ENCODE peak calls at places on chromosomes 4 and X, in four cellular contexts. One of them, this sample, is unnamed.

GRCh38 chrX:16114640-16115039 is 8.7 kb upstream of the GRPR start:
- DNase-seq in NCI-H748 treated with DMSO at 0.1 percent for 48 hours: no peak
- DNase-seq in NCI-H2171 treated with DMSO at 0.1 percent for 48 hours: no peak
- DNase-seq in naive B cell: no peak
- DNase-seq in this sample: no peak

GRCh38 chr4:25859429-25860148 is 3.2 kb downstream of the SEL1L3 start:
- DNase-seq in NCI-H748 treated with DMSO at 0.1 percent for 48 hours: no peak
- DNase-seq in NCI-H2171 treated with DMSO at 0.1 percent for 48 hours: no peak
- DNase-seq in naive B cell: peak; percentile 61
- DNase-seq in this sample: no peak

GRCh38 chrX:154717824-154718223 is 33.1 kb downstream of the GAB3 start:
- DNase-seq in NCI-H2171 treated with DMSO at 0.1 percent for 48 hours: no peak
- DNase-seq in NCI-H748 treated with DMSO at 0.1 percent for 48 hours: no peak
- DNase-seq in naive B cell: no peak
- DNase-seq in this sample: no peak

GRCh38 chr4:24885342-24885741 is 27.5 kb downstream of the CCDC149 start:
- DNase-seq in NCI-H748 treated with DMSO at 0.1 percent for 48 hours: no peak
- DNase-seq in naive B cell: no peak
- DNase-seq in NCI-H2171 treated with DMSO at 0.1 percent for 48 hours: no peak
- DNase-seq in this sample: no peak

GRCh38 chr4:121740796-121741409 is 24.1 kb downstream of the SMIM43 start:
- DNase-seq in NCI-H2171 treated with DMSO at 0.1 percent for 48 hours: no peak
- DNase-seq in NCI-H748 treated with DMSO at 0.1 percent for 48 hours: no peak
- DNase-seq in naive B cell: no peak
- DNase-seq in this sample: no peak

GRCh38 chr4:82097504-82097903 is 276.3 kb downstream of the HNRNPD start:
- DNase-seq in naive B cell: no peak
- DNase-seq in NCI-H748 treated with DMSO at 0.1 percent for 48 hours: no peak
- DNase-seq in NCI-H2171 treated with DMSO at 0.1 percent for 48 hours: no peak
- DNase-seq in this sample: peak; percentile 20

GRCh38 chr4:72295966-72296557 is 264.3 kb downstream of the NPFFR2 start:
- DNase-seq in NCI-H748 treated with DMSO at 0.1 percent for 48 hours: peak; percentile 5
- DNase-seq in NCI-H2171 treated with DMSO at 0.1 percent for 48 hours: peak; percentile 28
- DNase-seq in naive B cell: no peak
- DNase-seq in this sample: peak; percentile 32

GRCh38 chrX:105226499-105226898 is 6.0 kb upstream of the TEX13A start:
- DNase-seq in naive B cell: no peak
- DNase-seq in NCI-H2171 treated with DMSO at 0.1 percent for 48 hours: no peak
- DNase-seq in NCI-H748 treated with DMSO at 0.1 percent for 48 hours: no peak
- DNase-seq in this sample: no peak

GRCh38 chr4:61079427-61079826 is 120.7 kb upstream of the ADGRL3 start:
- DNase-seq in NCI-H2171 treated with DMSO at 0.1 percent for 48 hours: no peak
- DNase-seq in naive B cell: no peak
- DNase-seq in NCI-H748 treated with DMSO at 0.1 percent for 48 hours: no peak
- DNase-seq in this sample: no peak

GRCh38 chr4:106160560-106160959 is 155.4 kb downstream of the TBCK start:
- DNase-seq in NCI-H2171 treated with DMSO at 0.1 percent for 48 hours: peak; percentile 2
- DNase-seq in NCI-H748 treated with DMSO at 0.1 percent for 48 hours: no peak
- DNase-seq in naive B cell: no peak
- DNase-seq in this sample: no peak

GRCh38 chr4:53651142-53651720 is 59.9 kb upstream of the LNX1 start:
- DNase-seq in NCI-H748 treated with DMSO at 0.1 percent for 48 hours: no peak
- DNase-seq in naive B cell: no peak
- DNase-seq in NCI-H2171 treated with DMSO at 0.1 percent for 48 hours: no peak
- DNase-seq in this sample: no peak

GRCh38 chrX:130100180-130100579 is 10.1 kb downstream of the ELF4 start:
- DNase-seq in naive B cell: no peak
- DNase-seq in NCI-H2171 treated with DMSO at 0.1 percent for 48 hours: no peak
- DNase-seq in NCI-H748 treated with DMSO at 0.1 percent for 48 hours: no peak
- DNase-seq in this sample: no peak

GRCh38 chrX:101602077-101602476 is 15.7 kb downstream of the ARMCX6 start:
- DNase-seq in NCI-H748 treated with DMSO at 0.1 percent for 48 hours: no peak
- DNase-seq in NCI-H2171 treated with DMSO at 0.1 percent for 48 hours: no peak
- DNase-seq in naive B cell: no peak
- DNase-seq in this sample: no peak

GRCh38 chr4:177441061-177441802 is 1.0 kb downstream of the AGA start:
- DNase-seq in NCI-H2171 treated with DMSO at 0.1 percent for 48 hours: peak; percentile 15
- DNase-seq in NCI-H748 treated with DMSO at 0.1 percent for 48 hours: peak; percentile 24
- DNase-seq in naive B cell: peak; percentile 27
- DNase-seq in this sample: no peak

GRCh38 chrX:103710609-103711008 is at the start of gene TMEM31:
- DNase-seq in NCI-H2171 treated with DMSO at 0.1 percent for 48 hours: no peak
- DNase-seq in naive B cell: no peak
- DNase-seq in NCI-H748 treated with DMSO at 0.1 percent for 48 hours: no peak
- DNase-seq in this sample: no peak

GRCh38 chrX:12954981-12955380 is 19.9 kb upstream of the TMSB4X start:
- DNase-seq in naive B cell: peak; percentile 41
- DNase-seq in NCI-H2171 treated with DMSO at 0.1 percent for 48 hours: no peak
- DNase-seq in NCI-H748 treated with DMSO at 0.1 percent for 48 hours: no peak
- DNase-seq in this sample: no peak